ENCODE peak calls at places on chromosomes 4 and X, in seven cellular contexts. O, H, B, W, Y, T and I are unnamed samples.
A peak's percentile ranks its signal among the peaks of the same experiment; 100 is the strongest.

GRCh38 chr4:1599491-1600210 is 84.5 kb downstream of the FAM53A start:
- DNase-seq in O (no peak), H (no peak), B (no peak), W (no peak), Y (no peak), T (no peak), I (no peak)

GRCh38 chr4:126395661-126396060 is 1080.9 kb downstream of the FAT4 start:
- DNase-seq in O (no peak), H (no peak), B (no peak), W (no peak), Y (no peak), T (no peak), I (no peak)

GRCh38 chrX:9333873-9334272 is 131.0 kb upstream of the TBL1X start:
- DNase-seq in O (no peak), H (no peak), B (no peak), W (no peak), Y (no peak), T (no peak), I (no peak)

GRCh38 chr4:107870916-107871786 is 46.4 kb downstream of the SGMS2 start:
- DNase-seq in O (no peak), H (no peak), B (no peak), W (no peak), Y (peak; percentile 14), T (no peak), I (no peak)

GRCh38 chrX:153603131-153603656 is 4.3 kb upstream of the CCNQ start:
- DNase-seq in O (no peak), H (no peak), B (no peak), W (no peak), Y (no peak), T (no peak), I (no peak)

GRCh38 chr4:15231265-15232091 is 196.4 kb upstream of the C1QTNF7 start:
- DNase-seq in O (peak; percentile 77), H (peak; percentile 64), B (peak; percentile 53), W (peak; percentile 16), Y (peak; percentile 68), T (no peak), I (peak; percentile 54)

GRCh38 chrX:48864210-48864609 is 28.8 kb upstream of the PCSK1N start:
- DNase-seq in O (no peak), H (no peak), B (no peak), W (no peak), Y (peak; percentile 1), T (no peak), I (no peak)

GRCh38 chrX:104183685-104184084 is 17.4 kb downstream of the FAM199X start:
- DNase-seq in O (no peak), H (no peak), B (no peak), W (no peak), Y (no peak), T (no peak), I (no peak)

GRCh38 chr4:183348706-183349659 is 26.8 kb upstream of the CLDN24 start:
- DNase-seq in O (no peak), H (no peak), B (peak; percentile 64), W (no peak), Y (no peak), T (no peak), I (no peak)

GRCh38 chrX:48474127-48474526 is 1.9 kb upstream of the FTSJ1 start:
- DNase-seq in O (peak; percentile 42), H (no peak), B (no peak), W (no peak), Y (no peak), T (no peak), I (no peak)

GRCh38 chrX:10932842-10933440 is 178.2 kb upstream of the HCCS start:
- DNase-seq in O (peak; percentile 6), H (no peak), B (no peak), W (no peak), Y (no peak), T (no peak), I (no peak)

GRCh38 chrX:103274284-103274683 is 2.3 kb downstream of the TCEAL5 start:
- DNase-seq in O (no peak), H (no peak), B (no peak), W (no peak), Y (no peak), T (no peak), I (no peak)

GRCh38 chr4:95165926-95166524 is 382.7 kb downstream of the UNC5C start:
- DNase-seq in O (peak; percentile 59), H (peak; percentile 57), B (peak; percentile 41), W (peak; percentile 17), Y (peak; percentile 54), T (no peak), I (peak; percentile 22)

GRCh38 chrX:6226646-6227444 is 1.8 kb downstream of the NLGN4X start:
- DNase-seq in O (peak; percentile 68), H (no peak), B (no peak), W (no peak), Y (no peak), T (no peak), I (no peak)

GRCh38 chrX:68822641-68823410 is 6.0 kb upstream of the EFNB1 start:
- DNase-seq in O (peak; percentile 66), H (peak; percentile 23), B (peak; percentile 32), W (no peak), Y (peak; percentile 28), T (no peak), I (peak; percentile 76)

GRCh38 chr4:137378393-137379290 is 153.7 kb downstream of the PCDH18 start:
- DNase-seq in O (no peak), H (no peak), B (no peak), W (no peak), Y (no peak), T (no peak), I (no peak)

GRCh38 chr4:107349732-107350131 is 313.6 kb upstream of the DKK2 start:
- DNase-seq in O (no peak), H (no peak), B (no peak), W (no peak), Y (no peak), T (no peak), I (peak; percentile 9)

GRCh38 chr4:113423631-113424030 is 337.9 kb downstream of the CAMK2D start:
- DNase-seq in O (no peak), H (no peak), B (no peak), W (no peak), Y (no peak), T (no peak), I (no peak)

GRCh38 chr4:113420938-113421337 is 340.6 kb downstream of the CAMK2D start:
- DNase-seq in O (no peak), H (no peak), B (no peak), W (no peak), Y (no peak), T (no peak), I (no peak)

GRCh38 chr4:113419631-113420030 is 341.9 kb downstream of the CAMK2D start:
- DNase-seq in O (no peak), H (no peak), B (no peak), W (no peak), Y (no peak), T (no peak), I (no peak)
- TF ChIP-seq YY1 in O (no peak), H (no peak), B (no peak), W (no peak), Y (no peak), T (no peak), I (no peak)

GRCh38 chr4:6674500-6675149 is 19.1 kb upstream of the S100P start:
- DNase-seq in O (peak; percentile 62), H (peak; percentile 63), B (peak; percentile 37), W (peak; percentile 45), Y (peak; percentile 60), T (no peak), I (no peak)
- TF ChIP-seq YY1 in O (no peak), H (no peak), B (no peak), W (no peak), Y (no peak), T (no peak), I (no peak)

GRCh38 chrX:12804655-12805054 is 13.4 kb downstream of the PRPS2 start:
- DNase-seq in O (no peak), H (no peak), B (no peak), W (no peak), Y (no peak), T (no peak), I (no peak)

GRCh38 chrX:12798601-12799000 is 7.4 kb downstream of the PRPS2 start:
- DNase-seq in O (no peak), H (no peak), B (no peak), W (no peak), Y (no peak), T (no peak), I (no peak)

GRCh38 chrX:12799118-12799517 is 7.9 kb downstream of the PRPS2 start:
- DNase-seq in O (no peak), H (no peak), B (no peak), W (no peak), Y (no peak), T (no peak), I (no peak)

GRCh38 chrX:12805333-12805732 is 14.1 kb downstream of the PRPS2 start:
- DNase-seq in O (no peak), H (no peak), B (no peak), W (no peak), Y (no peak), T (no peak), I (no peak)

GRCh38 chrX:12802741-12803140 is 11.5 kb downstream of the PRPS2 start:
- DNase-seq in O (no peak), H (no peak), B (no peak), W (no peak), Y (no peak), T (no peak), I (no peak)
- TF ChIP-seq YY1 in O (no peak), H (no peak), B (no peak), W (no peak), Y (no peak), T (no peak), I (no peak)

GRCh38 chr4:104015680-104016079 is 295.9 kb upstream of the TACR3 start:
- DNase-seq in O (no peak), H (peak; percentile 28), B (no peak), W (no peak), Y (peak; percentile 7), T (no peak), I (no peak)
- TF ChIP-seq YY1 in O (no peak), H (no peak), B (no peak), W (no peak), Y (no peak), T (no peak), I (no peak)

GRCh38 chr4:71229477-71230257 is 109.2 kb upstream of the SLC4A4 start:
- DNase-seq in O (peak; percentile 36), H (peak; percentile 7), B (peak; percentile 13), W (no peak), Y (peak; percentile 5), T (peak; percentile 5), I (peak; percentile 9)
- TF ChIP-seq YY1 in O (no peak), H (no peak), B (no peak), W (no peak), Y (no peak), T (no peak), I (no peak)

GRCh38 chrX:40107291-40108083 is 9.7 kb upstream of the BCOR start:
- DNase-seq in O (peak; percentile 44), H (peak; percentile 77), B (no peak), W (no peak), Y (no peak), T (no peak), I (no peak)

GRCh38 chrX:40105016-40105790 is 7.4 kb upstream of the BCOR start:
- DNase-seq in O (peak; percentile 64), H (no peak), B (peak; percentile 36), W (no peak), Y (no peak), T (no peak), I (no peak)

GRCh38 chrX:40105791-40106676 is 8.3 kb upstream of the BCOR start:
- DNase-seq in O (peak; percentile 76), H (no peak), B (peak; percentile 46), W (no peak), Y (no peak), T (no peak), I (no peak)

GRCh38 chrX:40108084-40108958 is 10.6 kb upstream of the BCOR start:
- DNase-seq in O (no peak), H (no peak), B (no peak), W (no peak), Y (peak; percentile 74), T (no peak), I (no peak)

GRCh38 chrX:40106677-40107290 is 9.0 kb upstream of the BCOR start:
- DNase-seq in O (peak; percentile 49), H (no peak), B (no peak), W (no peak), Y (no peak), T (no peak), I (no peak)
- TF ChIP-seq YY1 in O (no peak), H (no peak), B (no peak), W (peak; percentile 1), Y (no peak), T (no peak), I (no peak)